ENCODE peak calls at places on chromosome 9, in five cellular contexts. Y is GM23338; G is left lung; O is H1; S is CD8-positive, alpha-beta memory T cell. W is an unnamed sample. For H3K4me1, the result is how much of the 10 kb centered on the place peaks cover.

GRCh38 chr9:134571326-134571871 is 70.2 kb upstream of the COL5A1 start:
- DNase-seq in Y (no peak), G (peak), O (peak), S (no peak), W (no peak)

GRCh38 chr9:125559194-125559593 is 147.8 kb downstream of the MAPKAP1 start:
- DNase-seq in Y (no peak), G (no peak), O (no peak), S (no peak), W (no peak)

GRCh38 chr9:71250626-71251025 is 129.2 kb upstream of the TRPM3 start:
- DNase-seq in Y (peak), G (no peak), O (peak), S (no peak), W (no peak)

GRCh38 chr9:76415154-76415553 is 20.9 kb upstream of the RFK start:
- DNase-seq in Y (no peak), G (no peak), O (no peak), S (no peak), W (no peak)

GRCh38 chr9:16445141-16445920 is 425.1 kb downstream of the BNC2 start:
- DNase-seq in Y (no peak), G (no peak), O (no peak), S (no peak), W (no peak)

GRCh38 chr9:131868766-131869165 is 128.9 kb upstream of the RAPGEF1 start:
- DNase-seq in Y (no peak), G (peak), O (no peak), S (no peak), W (no peak)

GRCh38 chr9:127388037-127388855 is 8.7 kb upstream of the SLC2A8 start:
- DNase-seq in Y (no peak), G (no peak), O (no peak), S (peak), W (peak)

GRCh38 chr9:78014776-78015175 is 16.8 kb downstream of the GNAQ start:
- DNase-seq in Y (no peak), G (no peak), O (no peak), S (no peak), W (no peak)

GRCh38 chr9:19757745-19758144 is 31.1 kb downstream of the SLC24A2 start:
- DNase-seq in Y (no peak), G (no peak), O (no peak), S (no peak), W (no peak)

GRCh38 chr9:123364241-123364824 is 8.3 kb downstream of the CRB2 start:
- DNase-seq in Y (no peak), G (peak), O (no peak), S (no peak), W (no peak)

GRCh38 chr9:130921483-130921806 is 17.6 kb downstream of the FIBCD1 start:
- DNase-seq in Y (no peak), G (no peak), O (no peak), S (no peak), W (no peak)

GRCh38 chr9:71279188-71279739 is 157.8 kb upstream of the TRPM3 start:
- DNase-seq in Y (no peak), G (no peak), O (no peak), S (no peak), W (no peak)

GRCh38 chr9:76576344-76576743 is 117.4 kb downstream of the GCNT1 start:
- DNase-seq in Y (no peak), G (peak), O (no peak), S (peak), W (peak)

GRCh38 chr9:4820172-4820571 is 27.4 kb downstream of the RCL1 start:
- DNase-seq in Y (no peak), G (no peak), O (no peak), S (no peak), W (no peak)

GRCh38 chr9:5326187-5326586 is 13.5 kb downstream of the RLN1 start:
- DNase-seq in Y (peak), G (no peak), O (no peak), S (no peak), W (no peak)

GRCh38 chr9:128162215-128163026 is 2.4 kb downstream of the BBLN start:
- DNase-seq in Y (no peak), G (no peak), O (no peak), S (no peak), W (no peak)

GRCh38 chr9:18330736-18331335 is 143.1 kb upstream of the ADAMTSL1 start:
- DNase-seq in Y (no peak), G (no peak), O (no peak), S (no peak), W (no peak)

GRCh38 chr9:38434833-38435232 is 10.6 kb upstream of the IGFBPL1 start:
- DNase-seq in Y (no peak), G (no peak), O (no peak), S (no peak), W (no peak)

GRCh38 chr9:82763631-82764030 is 299.3 kb downstream of the RASEF start:
- DNase-seq in Y (peak), G (no peak), O (no peak), S (no peak), W (no peak)

GRCh38 chr9:33765411-33765810 is 29.9 kb upstream of the PRSS3 start:
- DNase-seq in Y (no peak), G (no peak), O (no peak), S (no peak), W (no peak)

GRCh38 chr9:134192951-134193731 is 28.8 kb upstream of the RNU6ATAC start:
- DNase-seq in Y (no peak), G (peak), O (no peak), S (no peak), W (no peak)

GRCh38 chr9:109107402-109108240 is 12.1 kb downstream of the TMEM245 start:
- DNase-seq in Y (no peak), G (no peak), O (no peak), S (no peak), W (no peak)

GRCh38 chr9:136587145-136587943 is 41.5 kb upstream of the NOTCH1 start:
- DNase-seq in Y (peak), G (peak), O (peak), S (no peak), W (no peak)

GRCh38 chr9:136170291-136170901 is 34.5 kb downstream of the LHX3 start:
- DNase-seq in Y (peak), G (no peak), O (peak), S (peak), W (no peak)

GRCh38 chr9:108537756-108538155 is 318.0 kb downstream of the ACTL7B start:
- DNase-seq in Y (no peak), G (no peak), O (no peak), S (no peak), W (no peak)

GRCh38 chr9:85742630-85742928 is 825 bp upstream of the AGTPBP1 start:
- DNase-seq in Y (no peak), G (no peak), O (no peak), S (no peak), W (no peak)

GRCh38 chr9:136996361-136997281 is at the start of gene CLIC3:
- DNase-seq in Y (peak), G (peak), O (peak), S (peak), W (peak)

GRCh38 chr9:7315746-7316457 is 483.7 kb downstream of the DMAC1 start:
- DNase-seq in Y (no peak), G (no peak), O (no peak), S (no peak), W (no peak)

GRCh38 chr9:137237759-137238726 is 3.0 kb upstream of the TUBB4B start:
- DNase-seq in Y (no peak), G (no peak), O (no peak), S (no peak), W (no peak)

GRCh38 chr9:75083188-75083976 is 4.6 kb downstream of the NMRK1 start:
- DNase-seq in Y (peak), G (peak), O (peak), S (peak), W (peak)

GRCh38 chr9:34684816-34685215 is 6.3 kb downstream of the CCL19 start:
- DNase-seq in Y (no peak), G (no peak), O (no peak), S (no peak), W (no peak)

GRCh38 chr9:109452761-109453160 is 45.3 kb downstream of the PTPN3 start:
- DNase-seq in Y (no peak), G (no peak), O (no peak), S (no peak), W (no peak)

GRCh38 chr9:3868012-3868411 is 342.2 kb upstream of the RFX3 start:
- DNase-seq in Y (no peak), G (no peak), O (no peak), S (no peak), W (no peak)

GRCh38 chr9:121071356-121071755 is 3.4 kb upstream of the CNTRL start:
- DNase-seq in Y (no peak), G (no peak), O (no peak), S (no peak), W (no peak)

GRCh38 chr9:121075251-121076036 is 689 bp downstream of the CNTRL start:
- DNase-seq in Y (peak), G (no peak), O (no peak), S (peak), W (no peak)

GRCh38 chr9:121067655-121068054 is 7.1 kb upstream of the CNTRL start:
- DNase-seq in Y (no peak), G (no peak), O (no peak), S (no peak), W (no peak)

GRCh38 chr9:121074370-121075250 is at the start of gene CNTRL:
- DNase-seq in Y (peak), G (peak), O (peak), S (peak), W (peak)

DNA sequence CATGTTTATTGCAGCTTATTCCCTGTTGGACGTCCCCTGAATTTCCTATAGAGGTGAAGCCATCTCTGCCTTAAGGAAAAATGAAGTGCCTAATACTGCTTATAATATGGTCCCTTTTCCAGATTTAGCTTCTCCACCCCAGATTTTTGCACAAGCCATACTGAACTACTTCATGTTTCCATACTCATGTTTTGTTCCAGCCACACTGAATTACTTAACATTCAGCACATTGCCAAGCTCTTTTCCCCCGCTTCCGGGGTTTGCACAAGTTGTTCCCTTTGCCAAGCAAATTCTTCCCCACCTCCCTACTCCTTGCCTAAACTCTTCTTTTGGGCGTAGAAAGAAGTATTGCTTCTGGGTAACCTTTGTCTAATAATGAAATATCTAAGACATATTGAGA is 1.7 kb upstream of the CNTRL start:
- DNase-seq in Y (no peak), G (peak), O (no peak), S (no peak), W (no peak)
- H3K4me3 ChIP-seq in Y (no peak), G (peak), O (no peak), S (no peak), W (no peak)

DNA sequence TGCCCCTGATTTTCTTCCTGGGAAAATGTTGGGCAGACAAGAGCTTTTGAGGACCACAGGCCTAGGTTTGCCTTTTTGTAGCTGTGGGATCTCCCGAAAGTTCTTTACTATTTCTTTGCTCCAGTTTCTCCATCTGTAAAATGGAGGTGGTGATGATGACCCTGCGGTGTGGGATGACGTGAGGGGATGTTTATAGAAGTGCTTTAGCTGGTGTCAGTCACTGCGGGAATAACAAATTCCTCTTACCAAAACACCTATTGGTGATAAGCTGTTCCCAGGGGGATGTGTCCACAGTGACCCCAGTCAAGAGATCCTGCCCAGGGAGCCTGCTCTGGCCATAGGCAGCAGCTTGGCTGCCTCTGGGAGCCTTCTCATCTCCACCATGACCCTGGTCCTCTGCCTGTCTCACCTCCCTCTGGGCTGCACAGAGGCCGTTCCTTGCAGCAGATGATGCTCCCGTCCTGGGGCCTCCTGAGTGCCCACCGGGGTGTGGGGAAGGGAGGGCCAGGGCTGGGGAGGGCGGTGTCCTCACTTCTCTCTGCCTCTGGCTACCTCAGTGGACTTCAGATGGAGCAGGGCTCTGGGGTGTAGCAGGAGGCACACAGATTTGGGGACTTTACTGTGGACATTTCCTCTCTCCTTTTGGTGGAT is 77.2 kb downstream of the COL15A1 start:
- DNase-seq in Y (no peak), G (no peak), O (no peak), S (no peak), W (no peak)
- H3K27ac ChIP-seq in Y (no peak), G (no peak), O (no peak), S (no peak), W (no peak)

DNA sequence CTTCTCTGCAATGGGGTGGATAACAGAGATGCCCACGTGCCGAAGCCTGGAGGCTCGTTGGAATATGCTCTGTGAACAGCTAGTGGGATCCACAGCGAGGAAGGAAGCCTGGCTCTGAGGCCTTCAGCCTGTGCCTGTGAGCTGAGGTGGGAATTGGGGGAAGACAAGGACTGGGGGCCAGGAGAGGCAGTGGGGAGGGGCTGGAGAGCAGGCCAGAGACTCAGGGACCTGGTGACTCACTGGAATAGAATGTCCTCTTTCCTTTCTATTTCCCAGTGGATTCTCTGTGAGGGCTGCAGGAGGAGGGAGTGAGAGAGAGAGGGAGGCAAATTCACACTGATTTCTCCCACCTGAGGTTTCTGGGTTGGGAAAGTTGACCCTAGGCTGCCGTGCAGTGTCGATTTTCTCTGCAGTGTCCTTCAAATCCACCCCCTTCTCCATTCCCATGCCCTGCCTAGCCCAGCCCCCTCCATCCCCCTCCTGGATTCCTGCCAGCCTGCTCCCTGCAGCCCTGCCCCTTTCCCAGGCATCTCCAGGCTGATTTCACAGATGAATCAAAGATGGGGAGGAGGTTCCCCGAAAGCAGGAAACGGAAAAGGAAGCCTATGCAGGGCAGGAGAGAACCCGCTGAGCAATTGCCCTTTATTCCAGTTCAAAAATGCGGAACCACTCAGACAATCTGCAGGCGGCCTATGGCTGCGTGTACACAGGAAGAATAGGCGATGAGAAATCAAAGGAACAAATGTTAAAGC is 1.4 kb upstream of the SPAAR start:
- DNase-seq in Y (peak), G (peak), O (peak), S (no peak), W (no peak)
- H3K4me1 ChIP-seq in Y (under half), G (half or more), O (under half), S (half or more), W (half or more)

GRCh38 chr9:73780916-73781315 is 629.3 kb downstream of the ANXA1 start:
- DNase-seq in Y (no peak), G (no peak), O (no peak), S (no peak), W (no peak)
- H3K4me3 ChIP-seq in Y (no peak), G (no peak), O (no peak), S (no peak), W (no peak)

DNA sequence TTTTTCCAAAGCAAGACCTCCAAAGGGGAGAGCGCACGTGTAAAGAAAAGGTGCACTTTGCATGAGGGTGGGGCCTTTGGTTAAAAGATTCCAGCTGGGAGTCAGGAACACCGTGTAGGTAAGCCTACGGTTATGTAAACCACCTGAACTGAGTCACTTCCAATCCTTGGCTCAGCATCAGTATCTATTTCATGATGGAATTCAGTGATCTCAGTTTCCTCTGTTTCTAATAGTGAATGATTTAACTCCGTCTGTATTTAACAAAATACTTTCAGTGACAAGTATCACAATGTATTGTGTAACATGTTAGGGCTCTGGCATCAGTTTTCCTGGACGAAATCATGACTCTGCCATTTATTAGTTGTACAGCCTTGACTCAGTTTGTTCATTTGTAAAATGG is 1.3 kb upstream of the SVEP1 start:
- DNase-seq in Y (no peak), G (no peak), O (no peak), S (no peak), W (no peak)
- H3K27ac ChIP-seq in Y (no peak), G (no peak), O (no peak), S (no peak), W (no peak)

GRCh38 chr9:133058051-133058450 is 3.7 kb upstream of the CEL start:
- DNase-seq in Y (no peak), G (no peak), O (no peak), S (no peak), W (no peak)

GRCh38 chr9:133058550-133059320 is 3.0 kb upstream of the CEL start:
- DNase-seq in Y (no peak), G (no peak), O (no peak), S (no peak), W (no peak)

GRCh38 chr9:133057553-133057952 is 4.2 kb upstream of the CEL start:
- DNase-seq in Y (no peak), G (no peak), O (no peak), S (no peak), W (no peak)

GRCh38 chr9:133060417-133060841 is 1.4 kb upstream of the CEL start:
- DNase-seq in Y (peak), G (no peak), O (no peak), S (no peak), W (no peak)

GRCh38 chr9:133059623-133060022 is 2.2 kb upstream of the CEL start:
- DNase-seq in Y (no peak), G (no peak), O (no peak), S (no peak), W (no peak)
- H3K4me1 ChIP-seq in Y (under half), G (under half), O (under half), S (under half), W (under half)

GRCh38 chr9:89278551-89278950 is 32.4 kb upstream of the CKS2 start:
- DNase-seq in Y (no peak), G (no peak), O (no peak), S (no peak), W (no peak)

GRCh38 chr9:89273528-89274279 is 37.3 kb upstream of the CKS2 start:
- DNase-seq in Y (no peak), G (no peak), O (no peak), S (no peak), W (no peak)

GRCh38 chr9:89277454-89277853 is 33.5 kb upstream of the CKS2 start:
- DNase-seq in Y (no peak), G (peak), O (no peak), S (peak), W (no peak)

GRCh38 chr9:89277043-89277442 is 34.0 kb upstream of the CKS2 start:
- DNase-seq in Y (no peak), G (no peak), O (no peak), S (no peak), W (no peak)

DNA sequence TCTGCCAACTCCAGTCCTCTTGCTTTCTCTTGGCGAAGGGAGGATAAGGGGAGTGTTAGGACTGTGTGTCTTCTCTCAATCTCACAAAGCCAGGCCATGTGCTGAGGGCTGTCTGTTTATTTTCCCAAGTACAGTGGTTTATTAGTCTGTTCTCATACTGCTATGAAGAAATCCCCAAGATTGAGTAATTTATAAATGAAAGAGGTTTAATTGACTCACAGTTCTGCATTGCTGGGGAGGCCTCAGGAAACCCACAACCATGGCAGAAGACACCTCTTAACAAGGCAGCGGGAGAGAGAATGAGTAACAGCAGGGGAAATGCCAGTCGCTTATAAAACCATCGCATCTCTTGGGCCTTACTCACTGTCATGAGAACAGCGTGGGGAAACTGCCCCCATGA is 36.2 kb upstream of the CKS2 start:
- DNase-seq in Y (no peak), G (no peak), O (no peak), S (no peak), W (no peak)
- H3K4me3 ChIP-seq in Y (no peak), G (no peak), O (no peak), S (no peak), W (no peak)

W was measured in effector memory CD4-positive, alpha-beta T cell.